ENCODE peak calls at places on chromosome 10, in four cellular contexts. One of them, this sample, is unnamed.

GRCh38 chr10:85124592-85124991 is 796.2 kb downstream of the CCSER2 start:
- DNase-seq in psoas muscle: no peak
- DNase-seq in cardiac muscle cell: no peak
- DNase-seq in esophagus squamous epithelium: no peak
- DNase-seq in this sample: no peak

GRCh38 chr10:89887830-89888229 is 186.4 kb downstream of the KIF20B start:
- DNase-seq in esophagus squamous epithelium: no peak
- DNase-seq in cardiac muscle cell: peak; percentile 15
- DNase-seq in psoas muscle: no peak
- DNase-seq in this sample: peak; percentile 40

GRCh38 chr10:99784025-99784730 is 1.7 kb downstream of the ABCC2 start:
- DNase-seq in esophagus squamous epithelium: no peak
- DNase-seq in psoas muscle: peak; percentile 20
- DNase-seq in cardiac muscle cell: peak; percentile 84
- DNase-seq in this sample: no peak

GRCh38 chr10:23065549-23065948 is 29.8 kb upstream of the MSRB2 start:
- DNase-seq in cardiac muscle cell: peak; percentile 89
- DNase-seq in esophagus squamous epithelium: no peak
- DNase-seq in psoas muscle: peak; percentile 65
- DNase-seq in this sample: no peak

GRCh38 chr10:75588031-75588430 is 156.6 kb downstream of the LRMDA start:
- DNase-seq in cardiac muscle cell: no peak
- DNase-seq in psoas muscle: no peak
- DNase-seq in esophagus squamous epithelium: no peak
- DNase-seq in this sample: no peak

GRCh38 chr10:50992356-50992866 is 81.9 kb upstream of the PRKG1 start:
- DNase-seq in cardiac muscle cell: peak; percentile 56
- DNase-seq in esophagus squamous epithelium: no peak
- DNase-seq in psoas muscle: peak; percentile 12
- DNase-seq in this sample: no peak

GRCh38 chr10:131658476-131659110 is 242.2 kb upstream of the PPP2R2D start:
- DNase-seq in esophagus squamous epithelium: no peak
- DNase-seq in cardiac muscle cell: no peak
- DNase-seq in psoas muscle: no peak
- DNase-seq in this sample: no peak

GRCh38 chr10:3754727-3755439 is 30.1 kb downstream of the KLF6 start:
- DNase-seq in psoas muscle: no peak
- DNase-seq in cardiac muscle cell: peak; percentile 97
- DNase-seq in esophagus squamous epithelium: no peak
- DNase-seq in this sample: no peak

GRCh38 chr10:78448470-78448869 is 414.8 kb downstream of the RPS24 start:
- DNase-seq in psoas muscle: no peak
- DNase-seq in cardiac muscle cell: no peak
- DNase-seq in esophagus squamous epithelium: no peak
- DNase-seq in this sample: no peak

GRCh38 chr10:85606401-85606800 is 760.2 kb downstream of the GRID1 start:
- DNase-seq in cardiac muscle cell: no peak
- DNase-seq in esophagus squamous epithelium: no peak
- DNase-seq in psoas muscle: no peak
- DNase-seq in this sample: no peak

GRCh38 chr10:13848530-13849425 is 262.0 kb downstream of the PRPF18 start:
- DNase-seq in esophagus squamous epithelium: no peak
- DNase-seq in cardiac muscle cell: no peak
- DNase-seq in psoas muscle: no peak
- DNase-seq in this sample: peak; percentile 58

GRCh38 chr10:124152781-124153600 is 59.6 kb upstream of the CHST15 start:
- DNase-seq in psoas muscle: peak; percentile 51
- DNase-seq in cardiac muscle cell: peak; percentile 85
- DNase-seq in esophagus squamous epithelium: peak; percentile 37
- DNase-seq in this sample: peak; percentile 81

GRCh38 chr10:79484476-79484875 is 27.9 kb upstream of the EIF5AL1 start:
- DNase-seq in esophagus squamous epithelium: no peak
- DNase-seq in cardiac muscle cell: no peak
- DNase-seq in psoas muscle: no peak
- DNase-seq in this sample: no peak

GRCh38 chr10:104447331-104447730 is 93.7 kb downstream of the CFAP58 start:
- DNase-seq in psoas muscle: no peak
- DNase-seq in cardiac muscle cell: no peak
- DNase-seq in esophagus squamous epithelium: no peak
- DNase-seq in this sample: no peak

GRCh38 chr10:65754112-65754511 is 1171.7 kb upstream of the LRRTM3 start:
- DNase-seq in esophagus squamous epithelium: no peak
- DNase-seq in psoas muscle: no peak
- DNase-seq in cardiac muscle cell: no peak
- DNase-seq in this sample: no peak

GRCh38 chr10:44828515-44829142 is 82.5 kb upstream of the TMEM72 start:
- DNase-seq in cardiac muscle cell: peak; percentile 24
- DNase-seq in esophagus squamous epithelium: no peak
- DNase-seq in psoas muscle: peak; percentile 29
- DNase-seq in this sample: no peak

GRCh38 chr10:6336013-6336412 is 133.3 kb downstream of the PFKFB3 start:
- DNase-seq in cardiac muscle cell: no peak
- DNase-seq in esophagus squamous epithelium: no peak
- DNase-seq in psoas muscle: no peak
- DNase-seq in this sample: no peak

GRCh38 chr10:93452143-93452542 is 30.0 kb downstream of the MYOF start:
- DNase-seq in cardiac muscle cell: no peak
- DNase-seq in esophagus squamous epithelium: no peak
- DNase-seq in psoas muscle: no peak
- DNase-seq in this sample: peak; percentile 62

GRCh38 chr10:85916999-85917573 is 449.5 kb downstream of the GRID1 start:
- DNase-seq in psoas muscle: no peak
- DNase-seq in cardiac muscle cell: no peak
- DNase-seq in esophagus squamous epithelium: no peak
- DNase-seq in this sample: no peak

GRCh38 chr10:31362023-31362641 is 43.1 kb downstream of the ZEB1 start:
- DNase-seq in cardiac muscle cell: no peak
- DNase-seq in esophagus squamous epithelium: no peak
- DNase-seq in psoas muscle: no peak
- DNase-seq in this sample: no peak

GRCh38 chr10:86440874-86441838 is 74.6 kb upstream of the GRID1 start:
- DNase-seq in cardiac muscle cell: peak; percentile 42
- DNase-seq in esophagus squamous epithelium: no peak
- DNase-seq in psoas muscle: no peak
- DNase-seq in this sample: no peak

GRCh38 chr10:639751-640672 is 49.5 kb downstream of the DIP2C start:
- DNase-seq in esophagus squamous epithelium: no peak
- DNase-seq in psoas muscle: no peak
- DNase-seq in cardiac muscle cell: no peak
- DNase-seq in this sample: no peak

GRCh38 chr10:642186-642890 is 47.1 kb downstream of the DIP2C start:
- DNase-seq in psoas muscle: no peak
- DNase-seq in cardiac muscle cell: no peak
- DNase-seq in esophagus squamous epithelium: no peak
- DNase-seq in this sample: no peak

GRCh38 chr10:640673-641045 is 48.8 kb downstream of the DIP2C start:
- DNase-seq in cardiac muscle cell: no peak
- DNase-seq in esophagus squamous epithelium: no peak
- DNase-seq in psoas muscle: no peak
- DNase-seq in this sample: no peak

GRCh38 chr10:639001-639750 is 50.3 kb downstream of the DIP2C start:
- DNase-seq in psoas muscle: no peak
- DNase-seq in cardiac muscle cell: no peak
- DNase-seq in esophagus squamous epithelium: no peak
- DNase-seq in this sample: no peak

DNA sequence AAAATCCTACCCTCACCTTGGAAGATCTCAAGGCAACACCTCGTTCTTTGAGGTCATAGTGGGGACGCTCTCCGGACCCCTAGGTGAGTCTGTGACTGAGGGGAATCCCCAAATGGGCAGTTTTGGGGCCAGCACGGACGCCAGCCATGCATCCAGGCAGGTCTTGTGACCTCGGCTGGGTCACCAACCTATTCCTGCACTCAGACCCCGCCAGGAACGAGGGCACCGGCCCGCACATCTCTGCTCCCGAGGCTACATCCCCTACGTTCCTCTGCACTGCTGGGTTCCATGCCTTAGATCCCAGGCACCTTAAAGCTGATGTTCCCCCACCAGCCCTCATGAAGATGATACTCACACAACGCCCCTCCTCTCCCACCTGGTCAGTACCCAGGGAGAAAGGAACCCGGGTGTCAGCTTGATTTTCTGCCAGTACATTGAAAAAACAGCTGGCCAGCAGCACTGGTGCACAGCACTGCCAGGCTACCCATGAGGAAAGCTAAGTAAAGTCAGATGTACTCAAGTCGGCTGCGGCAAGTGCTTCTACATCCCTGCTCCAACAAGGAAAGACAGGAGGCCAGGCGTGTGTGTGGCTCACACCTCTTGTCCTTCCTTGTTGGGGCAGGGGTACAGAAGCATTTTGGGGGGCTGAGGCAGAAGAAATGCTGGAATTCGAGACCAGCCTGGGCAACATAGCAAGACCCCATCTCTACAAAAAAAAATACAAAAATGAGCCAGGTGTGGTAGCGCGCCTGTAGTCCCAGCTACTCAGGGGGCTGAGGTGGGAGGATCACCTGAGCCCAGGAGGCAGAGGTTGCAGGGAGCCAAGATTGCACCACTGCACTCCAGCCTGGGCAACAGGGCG is 48.1 kb downstream of the DIP2C start:
- DNase-seq in esophagus squamous epithelium: no peak
- DNase-seq in cardiac muscle cell: no peak
- DNase-seq in psoas muscle: no peak
- DNase-seq in this sample: no peak
- H3K4me3 ChIP-seq in esophagus squamous epithelium: no peak overlapping the region
- H3K4me3 ChIP-seq in cardiac muscle cell: no peak overlapping the region
- H3K4me3 ChIP-seq in psoas muscle: no peak overlapping the region
- H3K4me3 ChIP-seq in this sample: no peak overlapping the region

GRCh38 chr10:25017661-25018060 is 1.2 kb downstream of the THNSL1 start:
- DNase-seq in esophagus squamous epithelium: no peak
- DNase-seq in cardiac muscle cell: no peak
- DNase-seq in psoas muscle: no peak
- DNase-seq in this sample: no peak
- H3K4me3 ChIP-seq in esophagus squamous epithelium: no peak overlapping the region
- H3K4me3 ChIP-seq in cardiac muscle cell: peak overlapping the region; percentile 43
- H3K4me3 ChIP-seq in psoas muscle: peak overlapping the region; percentile 86
- H3K4me3 ChIP-seq in this sample: peak overlapping the region; percentile 85

GRCh38 chr10:71621263-71621751 is 98.3 kb downstream of the C10orf105 start:
- DNase-seq in psoas muscle: peak; percentile 52
- DNase-seq in esophagus squamous epithelium: no peak
- DNase-seq in cardiac muscle cell: no peak
- DNase-seq in this sample: no peak

GRCh38 chr10:71623098-71623985 is 96.2 kb downstream of the C10orf105 start:
- DNase-seq in esophagus squamous epithelium: no peak
- DNase-seq in cardiac muscle cell: peak; percentile 51
- DNase-seq in psoas muscle: no peak
- DNase-seq in this sample: no peak

GRCh38 chr10:71623986-71624291 is 95.6 kb downstream of the C10orf105 start:
- DNase-seq in psoas muscle: no peak
- DNase-seq in cardiac muscle cell: no peak
- DNase-seq in esophagus squamous epithelium: no peak
- DNase-seq in this sample: no peak

GRCh38 chr10:71621783-71622526 is 97.6 kb downstream of the C10orf105 start:
- DNase-seq in cardiac muscle cell: peak; percentile 43
- DNase-seq in esophagus squamous epithelium: no peak
- DNase-seq in psoas muscle: peak; percentile 41
- DNase-seq in this sample: no peak

GRCh38 chr10:71622656-71623055 is 96.9 kb downstream of the C10orf105 start:
- DNase-seq in cardiac muscle cell: no peak
- DNase-seq in esophagus squamous epithelium: no peak
- DNase-seq in psoas muscle: no peak
- DNase-seq in this sample: no peak
- H3K4me3 ChIP-seq in cardiac muscle cell: no peak overlapping the region
- H3K4me3 ChIP-seq in esophagus squamous epithelium: no peak overlapping the region
- H3K4me3 ChIP-seq in psoas muscle: no peak overlapping the region
- H3K4me3 ChIP-seq in this sample: no peak overlapping the region

DNA sequence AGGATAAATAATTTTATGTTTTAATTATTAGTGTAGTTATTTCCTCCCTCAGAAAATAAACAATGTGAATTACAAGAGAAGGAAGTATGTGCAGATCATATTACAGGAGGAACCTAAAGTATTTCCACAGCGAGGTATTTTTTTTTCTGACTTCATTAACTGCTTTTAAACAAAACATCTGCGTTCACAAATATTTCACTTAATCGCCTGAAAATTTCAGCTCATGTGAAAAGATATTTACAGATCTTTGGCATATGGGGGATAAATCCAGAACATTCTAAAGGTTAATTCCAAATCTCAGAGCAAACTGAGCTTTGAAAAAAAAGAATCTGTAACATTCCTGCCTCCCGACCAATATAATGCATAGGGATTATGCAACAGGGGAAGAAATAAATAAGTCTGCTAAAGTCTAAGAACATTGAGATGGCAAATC is 39.3 kb downstream of the NT5C2 start:
- DNase-seq in cardiac muscle cell: peak; percentile 57
- DNase-seq in psoas muscle: no peak
- DNase-seq in esophagus squamous epithelium: no peak
- DNase-seq in this sample: no peak
- H3K4me3 ChIP-seq in cardiac muscle cell: no peak overlapping the region
- H3K4me3 ChIP-seq in psoas muscle: peak overlapping the region; percentile 45
- H3K4me3 ChIP-seq in esophagus squamous epithelium: no peak overlapping the region
- H3K4me3 ChIP-seq in this sample: no peak overlapping the region